ENCODE peak calls at places on chromosomes 13 and 19, in six cellular contexts. One of them, this sample, is unnamed.

GRCh38 chr13:100108913-100109507 is 20.1 kb downstream of the PCCA start:
- DNase-seq in Caki2: no peak
- DNase-seq in foreskin keratinocyte: no peak
- DNase-seq in NCI-H2107: no peak
- DNase-seq in endothelial cell: no peak
- DNase-seq in activated CD4-positive, CD25-positive, alpha-beta regulatory T cell: no peak
- DNase-seq in this sample: no peak

GRCh38 chr13:47396915-47397314 is 500.1 kb upstream of the HTR2A start:
- DNase-seq in activated CD4-positive, CD25-positive, alpha-beta regulatory T cell: no peak
- DNase-seq in foreskin keratinocyte: no peak
- DNase-seq in endothelial cell: no peak
- DNase-seq in NCI-H2107: no peak
- DNase-seq in Caki2: no peak
- DNase-seq in this sample: no peak

GRCh38 chr19:34232566-34233481 is 21.5 kb upstream of the GARRE1 start:
- DNase-seq in endothelial cell: no peak
- DNase-seq in Caki2: peak; percentile 89
- DNase-seq in foreskin keratinocyte: peak; percentile 88
- DNase-seq in NCI-H2107: no peak
- DNase-seq in activated CD4-positive, CD25-positive, alpha-beta regulatory T cell: no peak
- DNase-seq in this sample: no peak

GRCh38 chr19:10384580-10384979 is 4.2 kb upstream of the TYK2 start:
- DNase-seq in NCI-H2107: no peak
- DNase-seq in endothelial cell: no peak
- DNase-seq in Caki2: no peak
- DNase-seq in activated CD4-positive, CD25-positive, alpha-beta regulatory T cell: no peak
- DNase-seq in foreskin keratinocyte: no peak
- DNase-seq in this sample: no peak

GRCh38 chr19:35718345-35719041 is 690 bp downstream of the KMT2B start:
- DNase-seq in Caki2: peak; percentile 28
- DNase-seq in activated CD4-positive, CD25-positive, alpha-beta regulatory T cell: peak; percentile 23
- DNase-seq in foreskin keratinocyte: no peak
- DNase-seq in NCI-H2107: no peak
- DNase-seq in endothelial cell: peak; percentile 45
- DNase-seq in this sample: no peak

GRCh38 chr13:27147530-27148170 is 24.0 kb downstream of the USP12 start:
- DNase-seq in activated CD4-positive, CD25-positive, alpha-beta regulatory T cell: no peak
- DNase-seq in endothelial cell: no peak
- DNase-seq in Caki2: no peak
- DNase-seq in NCI-H2107: no peak
- DNase-seq in foreskin keratinocyte: no peak
- DNase-seq in this sample: no peak

GRCh38 chr13:106047859-106048258 is 487.6 kb downstream of the EFNB2 start:
- DNase-seq in activated CD4-positive, CD25-positive, alpha-beta regulatory T cell: no peak
- DNase-seq in endothelial cell: no peak
- DNase-seq in foreskin keratinocyte: no peak
- DNase-seq in Caki2: no peak
- DNase-seq in NCI-H2107: no peak
- DNase-seq in this sample: no peak

GRCh38 chr13:109273326-109273751 is 513.0 kb downstream of the IRS2 start:
- DNase-seq in foreskin keratinocyte: peak; percentile 83
- DNase-seq in activated CD4-positive, CD25-positive, alpha-beta regulatory T cell: no peak
- DNase-seq in NCI-H2107: no peak
- DNase-seq in endothelial cell: no peak
- DNase-seq in Caki2: peak; percentile 20
- DNase-seq in this sample: no peak

GRCh38 chr19:8831832-8832131 is 322 bp downstream of the ZNF558 start:
- DNase-seq in endothelial cell: no peak
- DNase-seq in Caki2: no peak
- DNase-seq in foreskin keratinocyte: no peak
- DNase-seq in NCI-H2107: no peak
- DNase-seq in activated CD4-positive, CD25-positive, alpha-beta regulatory T cell: no peak
- DNase-seq in this sample: peak; percentile 51

GRCh38 chr19:15107056-15108010 is at the start of gene SYDE1:
- DNase-seq in endothelial cell: peak; percentile 66
- DNase-seq in Caki2: peak; percentile 72
- DNase-seq in foreskin keratinocyte: no peak
- DNase-seq in activated CD4-positive, CD25-positive, alpha-beta regulatory T cell: no peak
- DNase-seq in NCI-H2107: no peak
- DNase-seq in this sample: no peak

GRCh38 chr13:99129951-99130350 is 70.7 kb upstream of the UBAC2 start:
- DNase-seq in NCI-H2107: no peak
- DNase-seq in foreskin keratinocyte: no peak
- DNase-seq in Caki2: no peak
- DNase-seq in endothelial cell: no peak
- DNase-seq in activated CD4-positive, CD25-positive, alpha-beta regulatory T cell: no peak
- DNase-seq in this sample: no peak

GRCh38 chr13:52921194-52921593 is 72.8 kb upstream of the PCDH8 start:
- DNase-seq in activated CD4-positive, CD25-positive, alpha-beta regulatory T cell: no peak
- DNase-seq in endothelial cell: no peak
- DNase-seq in NCI-H2107: no peak
- DNase-seq in foreskin keratinocyte: no peak
- DNase-seq in Caki2: no peak
- DNase-seq in this sample: no peak

GRCh38 chr19:18442941-18443340 is 5.0 kb upstream of the ISYNA1 start:
- DNase-seq in endothelial cell: no peak
- DNase-seq in activated CD4-positive, CD25-positive, alpha-beta regulatory T cell: no peak
- DNase-seq in foreskin keratinocyte: no peak
- DNase-seq in Caki2: no peak
- DNase-seq in NCI-H2107: no peak
- DNase-seq in this sample: no peak

GRCh38 chr19:7213628-7214328 is 80.4 kb downstream of the INSR start:
- DNase-seq in Caki2: no peak
- DNase-seq in endothelial cell: no peak
- DNase-seq in NCI-H2107: no peak
- DNase-seq in foreskin keratinocyte: no peak
- DNase-seq in activated CD4-positive, CD25-positive, alpha-beta regulatory T cell: no peak
- DNase-seq in this sample: no peak

GRCh38 chr13:113020323-113021080 is 51.5 kb downstream of the MCF2L start:
- DNase-seq in foreskin keratinocyte: no peak
- DNase-seq in NCI-H2107: no peak
- DNase-seq in activated CD4-positive, CD25-positive, alpha-beta regulatory T cell: no peak
- DNase-seq in Caki2: no peak
- DNase-seq in endothelial cell: no peak
- DNase-seq in this sample: no peak

This sample was measured in NCI-H1436.